ENCODE peak calls at places on chromosomes 11 and 22, in nine cellular contexts. One of them, this sample, is unnamed. For H3K4me1, the result is how much of the 10 kb centered on the place peaks cover.

GRCh38 chr11:114762437-114762836 is 84.1 kb downstream of the NXPE2 start:
- DNase-seq in GM23338: peak
- DNase-seq in body of pancreas: peak
- DNase-seq in PC-3: peak
- DNase-seq in CD8-positive, alpha-beta T cell: no peak
- DNase-seq in transverse colon: peak
- DNase-seq in neural progenitor cell: peak
- DNase-seq in Caco-2: peak
- DNase-seq in K562: peak
- DNase-seq in this sample: peak

GRCh38 chr22:30327864-30328345 is 1.2 kb upstream of the TBC1D10A start:
- DNase-seq in GM23338: peak
- DNase-seq in body of pancreas: peak
- DNase-seq in PC-3: peak
- DNase-seq in CD8-positive, alpha-beta T cell: no peak
- DNase-seq in transverse colon: no peak
- DNase-seq in neural progenitor cell: peak
- DNase-seq in Caco-2: peak
- DNase-seq in K562: peak
- DNase-seq in this sample: no peak

GRCh38 chr22:48488611-48489456 is 1338.8 kb downstream of the BRD1 start:
- DNase-seq in GM23338: peak
- DNase-seq in body of pancreas: no peak
- DNase-seq in PC-3: no peak
- DNase-seq in CD8-positive, alpha-beta T cell: no peak
- DNase-seq in transverse colon: no peak
- DNase-seq in neural progenitor cell: peak
- DNase-seq in Caco-2: peak
- DNase-seq in K562: no peak
- DNase-seq in this sample: no peak

GRCh38 chr22:31691408-31691807 is 29.4 kb upstream of the PISD start:
- DNase-seq in GM23338: no peak
- DNase-seq in body of pancreas: no peak
- DNase-seq in PC-3: no peak
- DNase-seq in CD8-positive, alpha-beta T cell: no peak
- DNase-seq in transverse colon: no peak
- DNase-seq in neural progenitor cell: no peak
- DNase-seq in Caco-2: no peak
- DNase-seq in K562: no peak
- DNase-seq in this sample: no peak

GRCh38 chr22:43000441-43001175 is 14.3 kb downstream of the PACSIN2 start:
- DNase-seq in GM23338: no peak
- DNase-seq in body of pancreas: no peak
- DNase-seq in PC-3: peak
- DNase-seq in CD8-positive, alpha-beta T cell: no peak
- DNase-seq in transverse colon: no peak
- DNase-seq in neural progenitor cell: no peak
- DNase-seq in Caco-2: no peak
- DNase-seq in K562: peak
- DNase-seq in this sample: no peak

GRCh38 chr11:125348141-125348651 is 147.9 kb downstream of the FEZ1 start:
- DNase-seq in GM23338: peak
- DNase-seq in body of pancreas: no peak
- DNase-seq in PC-3: no peak
- DNase-seq in CD8-positive, alpha-beta T cell: no peak
- DNase-seq in transverse colon: no peak
- DNase-seq in neural progenitor cell: peak
- DNase-seq in Caco-2: no peak
- DNase-seq in K562: no peak
- DNase-seq in this sample: no peak

GRCh38 chr11:90133560-90134145 is 810 bp upstream of the NAALAD2 start:
- DNase-seq in GM23338: peak
- DNase-seq in body of pancreas: no peak
- DNase-seq in PC-3: no peak
- DNase-seq in CD8-positive, alpha-beta T cell: no peak
- DNase-seq in transverse colon: no peak
- DNase-seq in neural progenitor cell: peak
- DNase-seq in Caco-2: no peak
- DNase-seq in K562: no peak
- DNase-seq in this sample: no peak

GRCh38 chr22:33512961-33513360 is 407.3 kb downstream of the LARGE1 start:
- DNase-seq in GM23338: no peak
- DNase-seq in body of pancreas: no peak
- DNase-seq in PC-3: no peak
- DNase-seq in CD8-positive, alpha-beta T cell: no peak
- DNase-seq in transverse colon: no peak
- DNase-seq in neural progenitor cell: peak
- DNase-seq in Caco-2: no peak
- DNase-seq in K562: no peak
- DNase-seq in this sample: no peak

GRCh38 chr11:120212926-120213325 is 2.1 kb downstream of the OAF start:
- DNase-seq in GM23338: no peak
- DNase-seq in body of pancreas: no peak
- DNase-seq in PC-3: peak
- DNase-seq in CD8-positive, alpha-beta T cell: no peak
- DNase-seq in transverse colon: peak
- DNase-seq in neural progenitor cell: peak
- DNase-seq in Caco-2: no peak
- DNase-seq in K562: no peak
- DNase-seq in this sample: no peak

GRCh38 chr22:42918500-42918899 is 61.4 kb upstream of the ARFGAP3 start:
- DNase-seq in GM23338: no peak
- DNase-seq in body of pancreas: no peak
- DNase-seq in PC-3: no peak
- DNase-seq in CD8-positive, alpha-beta T cell: no peak
- DNase-seq in transverse colon: no peak
- DNase-seq in neural progenitor cell: no peak
- DNase-seq in Caco-2: no peak
- DNase-seq in K562: no peak
- DNase-seq in this sample: no peak

GRCh38 chr11:72712168-72712721 is 38.0 kb upstream of the PDE2A start:
- DNase-seq in GM23338: no peak
- DNase-seq in body of pancreas: peak
- DNase-seq in PC-3: no peak
- DNase-seq in CD8-positive, alpha-beta T cell: no peak
- DNase-seq in transverse colon: peak
- DNase-seq in neural progenitor cell: peak
- DNase-seq in Caco-2: no peak
- DNase-seq in K562: no peak
- DNase-seq in this sample: no peak

GRCh38 chr11:6755303-6755952 is 16.3 kb downstream of the OR2AG2 start:
- DNase-seq in GM23338: peak
- DNase-seq in body of pancreas: peak
- DNase-seq in PC-3: peak
- DNase-seq in CD8-positive, alpha-beta T cell: no peak
- DNase-seq in transverse colon: peak
- DNase-seq in neural progenitor cell: peak
- DNase-seq in Caco-2: no peak
- DNase-seq in K562: peak
- DNase-seq in this sample: peak

GRCh38 chr11:8810331-8811301 is 100.4 kb upstream of the AKIP1 start:
- DNase-seq in GM23338: peak
- DNase-seq in body of pancreas: peak
- DNase-seq in PC-3: peak
- DNase-seq in CD8-positive, alpha-beta T cell: no peak
- DNase-seq in transverse colon: peak
- DNase-seq in neural progenitor cell: peak
- DNase-seq in Caco-2: no peak
- DNase-seq in K562: peak
- DNase-seq in this sample: peak
- H3K4me1 ChIP-seq in GM23338: under half
- H3K4me1 ChIP-seq in body of pancreas: half or more
- H3K4me1 ChIP-seq in PC-3: under half
- H3K4me1 ChIP-seq in CD8-positive, alpha-beta T cell: under half
- H3K4me1 ChIP-seq in transverse colon: half or more
- H3K4me1 ChIP-seq in neural progenitor cell: half or more
- H3K4me1 ChIP-seq in Caco-2: under half
- H3K4me1 ChIP-seq in K562: under half
- H3K4me1 ChIP-seq in this sample: half or more

GRCh38 chr22:19469421-19469820 is 9.6 kb downstream of the UFD1 start:
- DNase-seq in GM23338: no peak
- DNase-seq in body of pancreas: no peak
- DNase-seq in PC-3: no peak
- DNase-seq in CD8-positive, alpha-beta T cell: no peak
- DNase-seq in transverse colon: no peak
- DNase-seq in neural progenitor cell: no peak
- DNase-seq in Caco-2: no peak
- DNase-seq in K562: no peak
- DNase-seq in this sample: no peak

GRCh38 chr22:19464975-19465374 is 14.0 kb downstream of the UFD1 start:
- DNase-seq in GM23338: no peak
- DNase-seq in body of pancreas: no peak
- DNase-seq in PC-3: no peak
- DNase-seq in CD8-positive, alpha-beta T cell: no peak
- DNase-seq in transverse colon: no peak
- DNase-seq in neural progenitor cell: no peak
- DNase-seq in Caco-2: no peak
- DNase-seq in K562: no peak
- DNase-seq in this sample: no peak

GRCh38 chr22:19467912-19468311 is 11.1 kb downstream of the UFD1 start:
- DNase-seq in GM23338: no peak
- DNase-seq in body of pancreas: no peak
- DNase-seq in PC-3: no peak
- DNase-seq in CD8-positive, alpha-beta T cell: no peak
- DNase-seq in transverse colon: no peak
- DNase-seq in neural progenitor cell: no peak
- DNase-seq in Caco-2: no peak
- DNase-seq in K562: no peak
- DNase-seq in this sample: no peak

GRCh38 chr22:19466126-19466716 is 12.8 kb downstream of the UFD1 start:
- DNase-seq in GM23338: no peak
- DNase-seq in body of pancreas: no peak
- DNase-seq in PC-3: no peak
- DNase-seq in CD8-positive, alpha-beta T cell: no peak
- DNase-seq in transverse colon: no peak
- DNase-seq in neural progenitor cell: no peak
- DNase-seq in Caco-2: no peak
- DNase-seq in K562: no peak
- DNase-seq in this sample: no peak

GRCh38 chr22:19466848-19467752 is 11.9 kb downstream of the UFD1 start:
- DNase-seq in GM23338: no peak
- DNase-seq in body of pancreas: no peak
- DNase-seq in PC-3: no peak
- DNase-seq in CD8-positive, alpha-beta T cell: no peak
- DNase-seq in transverse colon: no peak
- DNase-seq in neural progenitor cell: no peak
- DNase-seq in Caco-2: no peak
- DNase-seq in K562: peak
- DNase-seq in this sample: no peak
- H3K4me1 ChIP-seq in GM23338: under half
- H3K4me1 ChIP-seq in body of pancreas: under half
- H3K4me1 ChIP-seq in PC-3: under half
- H3K4me1 ChIP-seq in CD8-positive, alpha-beta T cell: under half
- H3K4me1 ChIP-seq in transverse colon: under half
- H3K4me1 ChIP-seq in neural progenitor cell: under half
- H3K4me1 ChIP-seq in Caco-2: under half
- H3K4me1 ChIP-seq in K562: under half
- H3K4me1 ChIP-seq in this sample: under half

GRCh38 chr11:17412488-17413180 is 24.2 kb upstream of the KCNJ11 start:
- DNase-seq in GM23338: peak
- DNase-seq in body of pancreas: no peak
- DNase-seq in PC-3: no peak
- DNase-seq in CD8-positive, alpha-beta T cell: no peak
- DNase-seq in transverse colon: no peak
- DNase-seq in neural progenitor cell: peak
- DNase-seq in Caco-2: no peak
- DNase-seq in K562: no peak
- DNase-seq in this sample: no peak

GRCh38 chr11:17415523-17416104 is 27.2 kb upstream of the KCNJ11 start:
- DNase-seq in GM23338: no peak
- DNase-seq in body of pancreas: no peak
- DNase-seq in PC-3: no peak
- DNase-seq in CD8-positive, alpha-beta T cell: no peak
- DNase-seq in transverse colon: no peak
- DNase-seq in neural progenitor cell: no peak
- DNase-seq in Caco-2: no peak
- DNase-seq in K562: no peak
- DNase-seq in this sample: no peak

GRCh38 chr11:17414992-17415391 is 26.5 kb upstream of the KCNJ11 start:
- DNase-seq in GM23338: no peak
- DNase-seq in body of pancreas: no peak
- DNase-seq in PC-3: no peak
- DNase-seq in CD8-positive, alpha-beta T cell: no peak
- DNase-seq in transverse colon: no peak
- DNase-seq in neural progenitor cell: no peak
- DNase-seq in Caco-2: no peak
- DNase-seq in K562: no peak
- DNase-seq in this sample: no peak

GRCh38 chr11:17413414-17414316 is 25.2 kb upstream of the KCNJ11 start:
- DNase-seq in GM23338: no peak
- DNase-seq in body of pancreas: peak
- DNase-seq in PC-3: no peak
- DNase-seq in CD8-positive, alpha-beta T cell: no peak
- DNase-seq in transverse colon: peak
- DNase-seq in neural progenitor cell: no peak
- DNase-seq in Caco-2: no peak
- DNase-seq in K562: no peak
- DNase-seq in this sample: peak

DNA sequence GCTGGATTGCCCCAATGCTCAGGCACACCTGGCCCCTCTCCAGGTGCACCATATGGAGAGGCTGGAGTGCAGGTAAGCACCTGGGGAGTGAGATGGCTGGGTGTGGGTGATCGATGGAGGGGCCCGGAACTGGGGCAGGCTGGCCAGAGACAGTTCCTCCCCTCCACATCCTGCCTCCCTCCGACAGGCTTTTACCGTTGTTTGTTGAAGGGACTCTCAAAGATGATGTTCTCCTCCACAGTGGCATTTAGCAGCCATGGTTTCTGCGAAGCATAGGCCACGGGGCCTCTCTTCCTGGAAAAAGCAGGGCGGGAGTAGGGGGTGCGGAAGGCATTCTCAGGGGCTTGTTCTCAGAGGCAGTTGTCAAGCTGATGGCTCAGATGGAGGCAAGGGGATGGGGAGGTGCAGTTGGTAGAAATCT is 25.9 kb upstream of the KCNJ11 start:
- DNase-seq in GM23338: no peak
- DNase-seq in body of pancreas: peak
- DNase-seq in PC-3: no peak
- DNase-seq in CD8-positive, alpha-beta T cell: no peak
- DNase-seq in transverse colon: peak
- DNase-seq in neural progenitor cell: no peak
- DNase-seq in Caco-2: no peak
- DNase-seq in K562: no peak
- DNase-seq in this sample: peak
- H3K4me1 ChIP-seq in GM23338: under half
- H3K4me1 ChIP-seq in body of pancreas: under half
- H3K4me1 ChIP-seq in PC-3: under half
- H3K4me1 ChIP-seq in CD8-positive, alpha-beta T cell: under half
- H3K4me1 ChIP-seq in transverse colon: under half
- H3K4me1 ChIP-seq in neural progenitor cell: under half
- H3K4me1 ChIP-seq in Caco-2: under half
- H3K4me1 ChIP-seq in K562: under half
- H3K4me1 ChIP-seq in this sample: under half

DNA sequence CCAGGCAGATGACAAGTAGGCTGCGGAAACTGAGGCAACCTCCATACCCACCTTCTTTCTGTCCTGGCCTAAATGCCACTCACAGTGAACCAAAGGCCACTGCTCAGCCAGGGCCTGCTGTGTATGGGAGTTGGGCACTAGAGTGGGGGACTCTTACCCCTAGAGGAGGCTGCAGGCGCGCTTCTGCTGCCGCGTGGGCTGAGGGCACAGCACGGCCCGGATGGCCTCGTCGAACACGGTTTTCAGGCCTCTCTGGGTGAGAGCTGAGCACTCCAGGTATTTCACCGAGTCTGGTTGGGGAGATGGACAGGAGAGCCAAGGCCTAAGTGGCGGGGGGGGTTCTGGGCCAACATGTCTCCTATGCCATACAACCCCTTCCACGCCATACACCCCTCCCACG is 14.2 kb upstream of the SSTR3 start:
- DNase-seq in GM23338: no peak
- DNase-seq in body of pancreas: no peak
- DNase-seq in PC-3: no peak
- DNase-seq in CD8-positive, alpha-beta T cell: no peak
- DNase-seq in transverse colon: no peak
- DNase-seq in neural progenitor cell: no peak
- DNase-seq in Caco-2: no peak
- DNase-seq in K562: no peak
- DNase-seq in this sample: no peak
- H3K4me1 ChIP-seq in GM23338: under half
- H3K4me1 ChIP-seq in body of pancreas: under half
- H3K4me1 ChIP-seq in PC-3: under half
- H3K4me1 ChIP-seq in CD8-positive, alpha-beta T cell: half or more
- H3K4me1 ChIP-seq in transverse colon: under half
- H3K4me1 ChIP-seq in neural progenitor cell: under half
- H3K4me1 ChIP-seq in Caco-2: under half
- H3K4me1 ChIP-seq in K562: under half
- H3K4me1 ChIP-seq in this sample: under half

This sample was measured in stomach.